ENCODE peak calls at places on chromosomes 3 and 15, in seven cellular contexts. F is neuronal stem cell, T is GM23248, S is trophoblast cell, D is astrocyte, L is IMR-90, Q is A549. O is an unnamed sample.

GRCh38 chr15:60426870-60427528 is 29.2 kb upstream of the ANXA2 start:
- DNase-seq in F (no peak), T (peak; percentile 91), L (peak; percentile 85), D (peak; percentile 80), Q (no peak), S (no peak), O (no peak)

GRCh38 chr3:37988931-37989525 is 1.6 kb upstream of the VILL start:
- DNase-seq in L (no peak), D (no peak), Q (no peak), F (no peak), T (no peak), S (no peak), O (no peak)

GRCh38 chr15:31082771-31083393 is 18.6 kb downstream of the TRPM1 start:
- DNase-seq in Q (no peak), F (no peak), S (no peak), T (no peak), D (no peak), L (peak; percentile 51), O (no peak)

GRCh38 chr15:63388511-63388910 is 6.9 kb upstream of the CA12 start:
- DNase-seq in T (no peak), Q (no peak), F (no peak), S (no peak), L (no peak), D (no peak), O (no peak)

GRCh38 chr3:111541911-111542483 is at the start of gene CD96:
- DNase-seq in S (no peak), F (no peak), D (peak; percentile 57), T (peak; percentile 13), L (peak; percentile 65), Q (no peak), O (no peak)

GRCh38 chr15:79050977-79051376 is 39.6 kb downstream of the RASGRF1 start:
- DNase-seq in L (no peak), F (no peak), Q (no peak), S (no peak), D (no peak), T (no peak), O (peak; percentile 56)

GRCh38 chr3:194537732-194538247 is 51.0 kb upstream of the ATP13A3 start:
- DNase-seq in F (no peak), D (peak; percentile 87), Q (peak; percentile 60), T (peak; percentile 53), L (peak; percentile 87), S (peak; percentile 88), O (no peak)

GRCh38 chr3:165233521-165234195 is 37.5 kb upstream of the SLITRK3 start:
- DNase-seq in D (peak; percentile 4), Q (no peak), L (no peak), S (no peak), F (no peak), T (no peak), O (peak; percentile 20)

GRCh38 chr15:81160312-81161214 is 26.5 kb downstream of the CFAP161 start:
- DNase-seq in T (peak; percentile 86), S (no peak), Q (no peak), L (peak; percentile 95), D (peak; percentile 61), F (no peak), O (no peak)

GRCh38 chr3:175108613-175109151 is 249.5 kb downstream of the NAALADL2 start:
- DNase-seq in T (no peak), D (no peak), F (no peak), Q (no peak), S (no peak), L (no peak), O (no peak)

GRCh38 chr3:16442730-16443129 is 70.8 kb downstream of the RFTN1 start:
- DNase-seq in T (no peak), Q (no peak), S (no peak), L (no peak), F (no peak), D (no peak), O (no peak)

GRCh38 chr3:30156586-30157498 is 449.6 kb upstream of the TGFBR2 start:
- DNase-seq in L (peak; percentile 37), F (no peak), D (peak; percentile 44), Q (peak; percentile 11), T (peak; percentile 49), S (no peak), O (no peak)

GRCh38 chr3:45968706-45969105 is 25.4 kb downstream of the CXCR6 start:
- DNase-seq in F (no peak), T (peak; percentile 83), Q (no peak), D (peak; percentile 66), S (peak; percentile 86), L (peak; percentile 77), O (no peak)

GRCh38 chr3:42097166-42097946 is 6.2 kb downstream of the TRAK1 start:
- DNase-seq in F (no peak), T (peak; percentile 88), S (no peak), Q (no peak), L (peak; percentile 86), D (peak; percentile 94), O (no peak)

GRCh38 chr3:94062513-94063404 is at the start of the genes DHFR2 and NSUN3:
- DNase-seq in T (peak; percentile 99), D (peak; percentile 97), L (peak; percentile 98), Q (peak; percentile 98), S (peak; percentile 93), F (peak; percentile 95), O (peak; percentile 97)

GRCh38 chr3:194330579-194330978 is 20.5 kb downstream of the CPN2 start:
- DNase-seq in D (peak; percentile 64), L (peak; percentile 75), F (no peak), S (peak; percentile 27), Q (no peak), T (peak; percentile 75), O (no peak)

GRCh38 chr3:108118038-108118727 is 27.4 kb upstream of the CD47 start:
- DNase-seq in F (no peak), Q (no peak), S (no peak), D (no peak), L (peak; percentile 51), T (peak; percentile 35), O (no peak)
- H3K4me2 ChIP-seq in F (no peak overlapping the region), Q (no peak overlapping the region), S (no peak overlapping the region), D (no peak overlapping the region), L (no peak overlapping the region), T (no peak overlapping the region), O (no peak overlapping the region)

DNA sequence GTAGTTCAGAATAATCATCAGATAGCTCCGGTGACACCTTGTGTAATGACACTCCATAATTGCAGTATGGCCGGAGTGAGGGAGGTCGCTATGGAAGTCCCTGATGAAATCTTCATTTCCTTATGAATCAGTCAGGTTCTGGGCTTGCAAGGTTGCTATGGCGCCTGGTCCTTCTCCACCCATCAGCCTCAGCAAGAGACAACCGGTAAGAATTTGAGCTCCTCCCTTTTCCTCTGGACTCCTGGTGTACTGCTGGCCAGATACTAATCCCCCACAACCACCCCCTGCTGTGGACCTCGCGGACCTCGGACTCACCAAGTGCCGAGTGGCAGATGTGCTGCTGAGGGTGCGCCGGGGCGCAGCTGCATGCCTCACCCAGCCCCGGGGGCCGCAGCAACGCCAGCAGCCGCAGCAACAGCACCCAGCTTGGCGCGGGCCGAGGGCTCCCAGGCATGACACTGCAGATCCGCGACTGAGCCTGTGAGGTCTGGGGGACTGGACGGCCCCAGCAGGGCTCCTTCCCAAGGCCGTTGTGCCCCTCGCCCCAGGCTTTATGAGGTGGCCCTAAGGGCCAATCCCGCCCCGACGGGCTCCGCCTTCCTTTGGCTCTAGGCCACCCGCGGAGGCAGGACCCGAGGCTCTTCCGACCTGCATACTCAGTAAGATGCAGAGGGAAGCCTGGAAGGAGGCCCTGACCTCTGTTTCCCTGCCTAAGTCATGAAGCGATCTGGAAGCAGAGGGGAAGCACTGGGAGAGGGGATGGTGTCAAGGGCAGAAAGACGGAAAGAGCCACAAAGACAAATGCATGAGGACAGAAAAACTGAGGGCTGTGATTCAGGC is at the start of gene TIMP4:
- DNase-seq in T (peak; percentile 68), Q (peak; percentile 80), F (peak; percentile 14), S (peak; percentile 49), L (peak; percentile 28), D (peak; percentile 30), O (peak; percentile 54)
- H3K4me3 ChIP-seq in T (peak within 1 kb of the TSS; percentile 65), Q (peak within 1 kb of the TSS; percentile 42), F (peak within 1 kb of the TSS; percentile 39), S (no peak within 1 kb of the TSS), L (no peak within 1 kb of the TSS), D (peak within 1 kb of the TSS; percentile 50), O (peak within 1 kb of the TSS; percentile 42)

GRCh38 chr3:7146529-7146928 is 285.6 kb downstream of the GRM7 start:
- DNase-seq in S (no peak), D (no peak), Q (no peak), F (no peak), L (no peak), T (no peak), O (no peak)

DNA sequence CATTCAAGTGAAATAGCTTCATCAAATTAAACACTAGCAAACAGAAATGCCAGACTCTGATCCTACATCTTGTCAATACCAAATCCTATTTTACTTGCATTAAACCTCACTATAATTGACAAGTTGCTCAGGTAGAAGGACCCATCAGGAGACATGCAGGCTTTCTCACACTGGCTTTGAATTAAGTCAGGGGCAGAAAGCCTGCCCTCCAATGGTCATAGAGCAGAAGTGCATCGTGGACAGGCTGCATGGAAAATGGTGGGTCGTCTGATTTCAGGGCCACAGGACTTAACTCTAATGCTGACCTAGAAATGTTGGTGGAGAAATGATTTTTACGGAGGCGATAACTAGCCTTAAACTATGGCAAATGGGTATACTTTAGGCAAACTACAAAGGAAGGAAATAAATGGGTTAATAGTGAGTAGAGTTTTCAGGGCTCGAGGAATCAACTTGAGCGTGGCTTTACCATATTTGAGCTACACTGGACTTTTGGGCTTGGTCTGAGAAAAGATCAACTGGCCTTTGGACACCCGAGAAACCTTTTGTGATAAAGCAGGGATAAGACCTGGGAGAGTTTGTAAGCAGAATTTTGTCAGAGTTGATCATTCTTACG is 283.9 kb downstream of the GRM7 start:
- DNase-seq in Q (peak; percentile 42), D (no peak), T (peak; percentile 2), S (no peak), F (peak; percentile 30), L (no peak), O (peak; percentile 80)
- H3K9me3 ChIP-seq in Q (no peaks in the 10 kb centered on the region), D (no peaks in the 10 kb centered on the region), T (no peaks in the 10 kb centered on the region), S (no peaks in the 10 kb centered on the region), F (peaks cover 1% of the 10 kb centered on the region), L (peaks cover 10% of the 10 kb centered on the region), O (no peaks in the 10 kb centered on the region)

DNA sequence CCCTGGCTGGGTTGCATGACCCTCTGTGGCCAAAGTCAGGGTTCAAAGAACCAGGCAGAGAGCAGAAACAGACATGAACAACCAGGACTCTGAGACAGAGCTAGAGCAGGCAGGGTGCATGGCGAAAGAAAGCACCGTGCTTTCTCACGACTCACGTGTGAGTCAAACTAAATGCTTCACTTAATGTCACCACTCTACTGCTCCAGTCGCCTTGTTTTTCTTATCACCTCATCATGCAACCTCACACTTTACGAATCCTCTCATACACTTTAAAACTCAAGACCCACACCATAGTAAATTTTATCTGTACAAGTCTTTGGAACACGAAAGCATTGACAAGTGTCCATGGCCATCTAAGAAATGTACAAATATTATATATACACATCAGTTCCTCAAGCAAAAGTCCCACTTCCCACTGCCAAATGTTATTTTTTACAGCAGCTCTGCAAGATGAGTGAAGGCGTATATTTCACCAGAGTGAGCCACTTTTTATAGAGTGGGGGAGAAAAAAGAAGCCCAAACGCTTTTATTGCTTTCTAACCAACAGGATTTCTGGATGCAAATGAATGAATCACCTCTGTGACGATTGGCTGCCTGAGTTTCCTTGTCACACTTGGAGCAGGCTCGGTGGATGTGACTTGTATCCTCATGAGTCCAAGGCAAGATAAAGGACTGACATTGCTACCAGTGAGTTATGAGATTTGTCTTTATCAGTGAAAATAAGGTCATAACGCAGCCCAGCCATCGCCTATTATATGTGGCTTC is 16.0 kb upstream of the MEGF11 start:
- DNase-seq in D (peak; percentile 68), Q (peak; percentile 34), L (peak; percentile 71), F (no peak), S (peak; percentile 32), T (peak; percentile 44), O (peak; percentile 38)
- H3K4me2 ChIP-seq in D (peak overlapping the region; percentile 61), Q (no peak overlapping the region), L (peak overlapping the region; percentile 13), F (no peak overlapping the region), S (no peak overlapping the region), T (no peak overlapping the region), O (no peak overlapping the region)

GRCh38 chr15:99511529-99511864 is 54.3 kb upstream of the MEF2A start:
- DNase-seq in Q (no peak), F (no peak), T (peak; percentile 66), D (peak; percentile 89), S (no peak), L (peak; percentile 61), O (no peak)
- H3K4me3 ChIP-seq in Q (no peak overlapping the region), F (no peak overlapping the region), T (no peak overlapping the region), D (no peak overlapping the region), S (no peak overlapping the region), L (no peak overlapping the region), O (no peak overlapping the region)

O was measured in neural progenitor cell.